ENCODE peak calls at places on chromosomes 3 and 15, in eight cellular contexts. K is ovary; C is body of pancreas; L is MM.1S; Q is tibial artery; J is AG04450; Z is CD4-positive, alpha-beta T cell; E is IMR-90. V is an unnamed sample.

GRCh38 chr3:127796751-127797150 is 25.6 kb downstream of the MGLL start:
- DNase-seq in E (no peak), Q (no peak), L (no peak), Z (no peak), J (no peak), K (no peak), C (no peak), V (no peak)

GRCh38 chr3:101809178-101810022 is 30.4 kb downstream of the NXPE3 start:
- DNase-seq in J (no peak), Z (no peak), E (peak; percentile 56), Q (no peak), C (peak; percentile 43), L (no peak), K (no peak), V (peak; percentile 67)

GRCh38 chr3:153163349-153164008 is 1.5 kb downstream of the RAP2B start:
- DNase-seq in E (peak; percentile 29), C (no peak), J (no peak), Q (no peak), L (peak; percentile 30), Z (no peak), K (no peak), V (peak; percentile 45)

GRCh38 chr3:150922611-150923010 is 17.4 kb upstream of the MINDY4B start:
- DNase-seq in L (no peak), E (no peak), Q (no peak), Z (no peak), C (no peak), K (no peak), J (no peak), V (peak; percentile 22)

GRCh38 chr3:136882575-136882974 is 20.6 kb downstream of the NCK1 start:
- DNase-seq in K (no peak), C (no peak), E (no peak), Q (no peak), J (no peak), L (no peak), Z (no peak), V (no peak)

GRCh38 chr3:183081459-183082183 is 17.7 kb downstream of the MCCC1 start:
- DNase-seq in K (no peak), Z (no peak), L (no peak), Q (no peak), E (no peak), J (no peak), C (peak; percentile 55), V (no peak)

GRCh38 chr3:147521646-147522045 is 112.5 kb downstream of the ZIC1 start:
- DNase-seq in Z (no peak), L (no peak), E (peak; percentile 37), J (peak; percentile 0), C (no peak), Q (no peak), K (no peak), V (no peak)

GRCh38 chr15:56980474-56980873 is 62.0 kb downstream of the TCF12 start:
- DNase-seq in L (no peak), J (no peak), K (no peak), Q (no peak), E (no peak), Z (no peak), C (no peak), V (no peak)

GRCh38 chr15:80850941-80851451 is 71.8 kb downstream of the CEMIP start:
- DNase-seq in L (no peak), Q (no peak), C (no peak), E (no peak), J (no peak), K (no peak), Z (no peak), V (no peak)

GRCh38 chr15:75761446-75762356 is 49.1 kb upstream of the CSPG4 start:
- DNase-seq in Q (no peak), Z (no peak), J (no peak), K (no peak), L (no peak), E (no peak), C (no peak), V (no peak)

GRCh38 chr15:25715536-25716413 is 147.4 kb downstream of the ATP10A start:
- DNase-seq in C (peak; percentile 6), E (no peak), Z (no peak), K (no peak), J (no peak), L (no peak), Q (no peak), V (no peak)

GRCh38 chr3:21888656-21889055 is 137.6 kb upstream of the ZNF385D start:
- DNase-seq in C (no peak), Q (no peak), J (no peak), Z (no peak), E (no peak), K (no peak), L (no peak), V (no peak)

GRCh38 chr15:34889486-34889885 is 80.1 kb downstream of the AQR start:
- DNase-seq in Z (no peak), E (peak; percentile 38), Q (no peak), J (no peak), C (no peak), K (no peak), L (no peak), V (peak; percentile 22)

GRCh38 chr3:133927543-133928066 is 31.9 kb upstream of the RAB6B start:
- DNase-seq in K (peak; percentile 77), Q (no peak), Z (peak; percentile 61), E (no peak), C (peak; percentile 57), J (no peak), L (peak; percentile 18), V (peak; percentile 69)

GRCh38 chr3:194606163-194606562 is 27.1 kb downstream of the TMEM44 start:
- DNase-seq in L (no peak), E (no peak), K (no peak), Q (no peak), J (no peak), C (no peak), Z (no peak), V (no peak)

GRCh38 chr3:37183976-37184375 is 9.6 kb upstream of the LRRFIP2 start:
- DNase-seq in K (no peak), C (no peak), L (no peak), E (no peak), Q (peak; percentile 42), Z (no peak), J (no peak), V (no peak)

GRCh38 chr3:3782469-3782868 is 16.8 kb upstream of the LRRN1 start:
- DNase-seq in Z (no peak), E (no peak), J (no peak), L (no peak), C (no peak), Q (no peak), K (no peak), V (no peak)

GRCh38 chr15:69734699-69735098 is 282.1 kb downstream of the RPLP1 start:
- DNase-seq in Q (no peak), E (no peak), J (no peak), L (no peak), Z (no peak), K (no peak), C (no peak), V (no peak)

GRCh38 chr15:29815000-29815704 is 7.1 kb downstream of the TJP1 start:
- DNase-seq in L (no peak), J (no peak), Z (no peak), E (peak; percentile 65), K (no peak), C (peak; percentile 38), Q (no peak), V (peak; percentile 35)

GRCh38 chr15:31235298-31236183 is 91.1 kb upstream of the KLF13 start:
- DNase-seq in Q (no peak), E (no peak), J (no peak), C (peak; percentile 52), L (no peak), K (peak; percentile 62), Z (no peak), V (peak; percentile 84)
- H3K27ac ChIP-seq in Q (peak overlapping the region; percentile 69), E (no peak overlapping the region), J (peak overlapping the region; percentile 90), C (peak overlapping the region; percentile 86), L (peak overlapping the region; percentile 83), K (peak overlapping the region; percentile 84), Z (no peak overlapping the region), V (peak overlapping the region; percentile 87)

DNA sequence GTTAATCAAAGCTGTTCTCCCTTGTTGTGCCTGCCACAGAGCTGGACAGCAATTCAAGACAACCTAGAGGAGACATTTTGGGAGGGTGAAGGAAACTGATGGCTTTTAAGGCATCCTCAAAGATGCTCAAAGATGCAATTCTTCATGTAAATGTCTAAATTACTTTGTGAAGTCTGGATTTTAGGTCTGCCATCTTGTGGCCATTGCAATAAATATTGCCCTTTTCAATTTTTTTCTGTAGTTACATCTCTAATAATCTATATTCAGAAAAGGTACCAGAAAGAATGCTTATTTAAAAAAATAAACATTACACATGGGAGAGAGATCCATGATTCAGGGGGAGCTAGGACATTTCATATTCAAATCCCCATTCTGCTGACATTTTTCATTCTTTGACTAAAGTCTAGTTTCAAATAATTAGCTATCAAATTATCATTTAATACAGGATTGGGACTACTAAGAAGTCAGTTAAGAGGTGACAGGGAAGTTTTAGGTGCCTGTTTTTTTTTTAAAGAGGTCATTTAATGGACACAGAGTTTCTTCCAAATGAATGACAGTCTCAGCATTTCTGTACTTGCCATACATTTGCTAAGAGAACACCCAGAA is 259.8 kb upstream of the WNT5A start:
- DNase-seq in J (no peak), Q (no peak), L (peak; percentile 28), Z (no peak), E (peak; percentile 17), K (no peak), C (no peak), V (no peak)
- TF ChIP-seq CTCF in J (peak; percentile 56), Q (peak; percentile 17), L (peak; percentile 44), Z (no peak), E (peak; percentile 52), K (no peak), C (no peak), V (peak; percentile 45)

DNA sequence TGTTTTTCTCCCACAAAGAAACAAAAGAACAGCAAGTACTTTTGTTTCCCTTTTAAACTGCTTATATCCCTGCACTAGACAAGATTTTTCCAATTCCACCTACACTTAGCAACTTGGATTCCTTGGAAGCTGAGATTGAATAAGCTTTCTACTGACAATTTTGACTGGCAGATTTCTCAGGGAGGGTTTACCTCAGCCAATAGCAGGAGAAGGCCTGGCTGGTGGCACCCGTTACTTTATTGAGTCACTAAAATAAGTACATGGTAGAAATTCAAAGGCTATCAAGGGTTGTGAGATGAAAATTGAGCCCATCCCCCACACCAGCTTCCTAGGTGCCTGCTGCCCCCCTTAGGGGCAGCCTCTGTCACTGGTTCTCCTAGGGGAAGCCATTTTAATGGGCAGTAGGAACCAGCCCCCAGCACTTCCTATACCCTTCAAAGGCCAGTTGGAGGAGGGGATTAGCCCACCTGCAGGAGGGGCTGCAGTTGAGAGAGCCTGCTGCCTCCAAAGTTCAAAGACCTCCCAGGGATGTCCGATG is 171.0 kb downstream of the ADAMTS17 start:
- DNase-seq in J (no peak), Z (no peak), Q (no peak), K (no peak), C (no peak), E (no peak), L (no peak), V (no peak)
- H3K27ac ChIP-seq in J (no peak overlapping the region), Z (no peak overlapping the region), Q (no peak overlapping the region), K (no peak overlapping the region), C (no peak overlapping the region), E (no peak overlapping the region), L (peak overlapping the region; percentile 19), V (no peak overlapping the region)

DNA sequence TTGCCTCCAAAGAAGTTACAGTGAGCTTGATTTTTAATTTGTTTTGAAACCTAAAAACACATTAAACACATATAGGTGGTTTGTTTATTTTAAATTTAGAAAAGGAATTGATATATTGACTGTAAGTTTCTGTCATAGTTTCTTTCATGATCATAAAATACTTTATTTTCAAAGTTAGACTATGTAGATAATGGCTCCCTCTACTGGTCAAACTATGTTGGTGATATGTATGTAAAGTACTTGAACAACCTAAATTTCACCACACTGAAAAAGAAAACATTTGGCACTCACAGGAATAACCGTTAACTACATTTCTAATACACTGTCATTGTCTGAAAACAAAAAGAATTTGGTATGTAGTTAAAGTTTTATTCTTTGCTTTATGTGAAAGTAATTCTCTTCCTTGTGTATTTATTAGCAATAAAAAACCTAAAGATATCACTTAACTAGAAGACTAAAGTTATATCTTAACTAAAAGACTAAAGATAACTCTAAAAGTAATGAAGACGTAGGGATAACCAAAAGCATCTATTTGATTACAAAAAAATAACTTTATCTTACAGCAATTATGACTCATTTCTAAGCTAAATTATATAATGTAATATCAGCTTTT is 427.5 kb downstream of the VGLL3 start:
- DNase-seq in L (peak; percentile 59), K (no peak), Q (no peak), J (peak; percentile 0), C (no peak), E (peak; percentile 47), Z (no peak), V (peak; percentile 69)
- TF ChIP-seq CTCF in L (peak; percentile 72), K (no peak), Q (no peak), J (peak; percentile 67), C (peak; percentile 22), E (peak; percentile 66), Z (no peak), V (peak; percentile 62)

V was measured in cardiac muscle cell.